ENCODE peak calls at places on chromosomes 13 and 19, in six cellular contexts. X is psoas muscle, M is upper lobe of left lung, K is upper lobe of right lung, S is tibial nerve, Q is cardiac muscle cell. B is an unnamed sample. For H3K4me1, the result is how much of the 10 kb centered on the place peaks cover.

GRCh38 chr13:50678464-50679162 is 164.9 kb downstream of the DLEU7 start:
- DNase-seq in S (no peak), X (no peak), K (no peak), Q (peak), M (no peak), B (no peak)

GRCh38 chr19:46710687-46711086 is 6.2 kb downstream of the PRKD2 start:
- DNase-seq in M (no peak), Q (no peak), S (no peak), K (no peak), X (no peak), B (no peak)

GRCh38 chr19:3700242-3701032 is at the start of gene PIP5K1C:
- DNase-seq in M (peak), K (peak), X (peak), Q (peak), S (peak), B (peak)

GRCh38 chr19:850221-850978 is 1.7 kb upstream of the ELANE start:
- DNase-seq in M (peak), Q (peak), X (peak), S (peak), K (peak), B (peak)

GRCh38 chr13:65808061-65808460 is 1422.1 kb downstream of the PCDH9 start:
- DNase-seq in M (no peak), K (no peak), X (no peak), Q (peak), S (no peak), B (no peak)

GRCh38 chr19:4374451-4375163 is 25.7 kb downstream of the SH3GL1 start:
- DNase-seq in K (peak), Q (peak), X (peak), S (peak), M (peak), B (peak)

GRCh38 chr19:7850429-7850819 is 20.4 kb downstream of the EVI5L start:
- DNase-seq in Q (no peak), M (no peak), K (no peak), S (no peak), X (no peak), B (no peak)

GRCh38 chr13:67466569-67466968 is 236.4 kb upstream of the PCDH9 start:
- DNase-seq in K (no peak), Q (no peak), S (no peak), M (no peak), X (no peak), B (no peak)

GRCh38 chr13:92901739-92902138 is 324.9 kb upstream of the GPC6 start:
- DNase-seq in K (no peak), Q (no peak), S (no peak), M (no peak), X (no peak), B (no peak)

GRCh38 chr19:39840492-39840891 is 5.7 kb downstream of the FBL start:
- DNase-seq in M (no peak), S (no peak), Q (no peak), K (no peak), X (no peak), B (no peak)

GRCh38 chr19:13417054-13417453 is 89.2 kb downstream of the CACNA1A start:
- DNase-seq in M (no peak), Q (peak), K (no peak), X (no peak), S (no peak), B (no peak)

GRCh38 chr19:661427-662196 is 1.4 kb downstream of the RNF126 start:
- DNase-seq in M (peak), X (no peak), K (no peak), Q (no peak), S (no peak), B (peak)

GRCh38 chr13:44024496-44025155 is 144.9 kb downstream of the LACC1 start:
- DNase-seq in K (no peak), X (no peak), Q (peak), S (no peak), M (no peak), B (no peak)

GRCh38 chr19:932647-933552 is 7.1 kb downstream of the ARID3A start:
- DNase-seq in Q (peak), X (peak), S (peak), M (peak), K (peak), B (peak)

GRCh38 chr19:51749979-51750378 is 1.7 kb downstream of the FPR1 start:
- DNase-seq in S (no peak), Q (peak), K (no peak), X (no peak), M (no peak), B (no peak)

GRCh38 chr19:16191216-16191908 is 6.2 kb downstream of the FAM32A start:
- DNase-seq in Q (no peak), X (no peak), S (no peak), K (no peak), M (no peak), B (no peak)

GRCh38 chr19:18669883-18670282 is 13.6 kb upstream of the CRTC1 start:
- DNase-seq in M (no peak), Q (no peak), K (no peak), X (no peak), S (no peak), B (no peak)

GRCh38 chr13:110638253-110638652 is 22.9 kb downstream of the NAXD start:
- DNase-seq in K (no peak), M (no peak), Q (no peak), S (no peak), X (no peak), B (no peak)

GRCh38 chr19:34232566-34233481 is 21.5 kb upstream of the GARRE1 start:
- DNase-seq in M (no peak), K (no peak), S (no peak), X (peak), Q (peak), B (no peak)

GRCh38 chr19:34428549-34429285 is 536 bp downstream of the UBA2 start:
- DNase-seq in K (no peak), Q (peak), M (peak), X (peak), S (no peak), B (no peak)

GRCh38 chr19:49801401-49801888 is 11.6 kb downstream of the FUZ start:
- DNase-seq in M (no peak), Q (no peak), X (peak), S (no peak), K (no peak), B (no peak)

GRCh38 chr19:35292986-35293732 is 1.2 kb downstream of the MAG start:
- DNase-seq in Q (no peak), K (no peak), S (no peak), X (no peak), M (no peak), B (no peak)

GRCh38 chr13:30818323-30818960 is 83.1 kb downstream of the ALOX5AP start:
- DNase-seq in S (no peak), X (no peak), Q (peak), M (peak), K (no peak), B (no peak)

GRCh38 chr13:51831519-51831918 is 13.5 kb downstream of the TMEM272 start:
- DNase-seq in X (no peak), M (no peak), S (no peak), Q (no peak), K (no peak), B (no peak)

GRCh38 chr13:51837016-51837415 is 8.0 kb downstream of the TMEM272 start:
- DNase-seq in X (no peak), K (no peak), M (no peak), Q (no peak), S (no peak), B (no peak)

GRCh38 chr13:51832471-51833152 is 12.4 kb downstream of the TMEM272 start:
- DNase-seq in M (no peak), Q (peak), K (no peak), S (no peak), X (no peak), B (no peak)

GRCh38 chr13:51833980-51834379 is 11.0 kb downstream of the TMEM272 start:
- DNase-seq in X (no peak), S (no peak), K (no peak), M (no peak), Q (no peak), B (no peak)

DNA sequence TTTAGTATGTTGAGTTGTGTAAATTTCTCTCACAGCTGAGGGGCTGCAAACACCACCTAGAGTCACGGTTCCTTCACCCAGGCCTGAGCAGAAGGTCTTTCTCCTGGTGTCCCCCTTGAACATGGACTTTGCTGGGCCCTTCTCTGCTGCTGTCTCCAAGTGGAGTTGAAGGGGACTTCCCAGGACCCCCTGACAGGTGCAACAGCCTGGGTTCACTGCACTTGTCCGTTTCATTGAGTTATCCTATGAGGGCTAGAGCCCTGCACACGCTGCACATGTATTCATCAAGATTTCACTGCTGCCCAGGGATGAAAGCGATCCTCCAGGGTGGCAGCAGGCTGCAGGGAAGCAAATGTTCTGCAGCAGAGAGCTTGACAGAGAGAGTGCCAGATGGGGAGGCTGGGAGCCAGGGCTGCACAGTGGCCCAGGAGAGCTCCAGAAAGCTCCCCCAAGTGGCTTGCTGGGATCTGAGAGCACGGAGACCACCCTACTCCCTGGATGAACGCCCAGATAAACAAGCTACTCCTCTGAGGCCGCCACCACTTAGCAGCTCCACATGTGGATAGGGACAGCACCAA is 10.3 kb downstream of the TMEM272 start:
- DNase-seq in M (no peak), X (no peak), K (no peak), Q (no peak), S (no peak), B (no peak)
- H3K4me1 ChIP-seq in M (under half), X (under half), K (under half), Q (under half), S (under half), B (under half)

GRCh38 chr19:12163841-12164240 is 945 bp downstream of the ZNF136 start:
- DNase-seq in S (no peak), Q (no peak), X (no peak), K (no peak), M (no peak), B (no peak)
- H3K27ac ChIP-seq in S (peak), Q (peak), X (peak), K (peak), M (peak), B (peak)

DNA sequence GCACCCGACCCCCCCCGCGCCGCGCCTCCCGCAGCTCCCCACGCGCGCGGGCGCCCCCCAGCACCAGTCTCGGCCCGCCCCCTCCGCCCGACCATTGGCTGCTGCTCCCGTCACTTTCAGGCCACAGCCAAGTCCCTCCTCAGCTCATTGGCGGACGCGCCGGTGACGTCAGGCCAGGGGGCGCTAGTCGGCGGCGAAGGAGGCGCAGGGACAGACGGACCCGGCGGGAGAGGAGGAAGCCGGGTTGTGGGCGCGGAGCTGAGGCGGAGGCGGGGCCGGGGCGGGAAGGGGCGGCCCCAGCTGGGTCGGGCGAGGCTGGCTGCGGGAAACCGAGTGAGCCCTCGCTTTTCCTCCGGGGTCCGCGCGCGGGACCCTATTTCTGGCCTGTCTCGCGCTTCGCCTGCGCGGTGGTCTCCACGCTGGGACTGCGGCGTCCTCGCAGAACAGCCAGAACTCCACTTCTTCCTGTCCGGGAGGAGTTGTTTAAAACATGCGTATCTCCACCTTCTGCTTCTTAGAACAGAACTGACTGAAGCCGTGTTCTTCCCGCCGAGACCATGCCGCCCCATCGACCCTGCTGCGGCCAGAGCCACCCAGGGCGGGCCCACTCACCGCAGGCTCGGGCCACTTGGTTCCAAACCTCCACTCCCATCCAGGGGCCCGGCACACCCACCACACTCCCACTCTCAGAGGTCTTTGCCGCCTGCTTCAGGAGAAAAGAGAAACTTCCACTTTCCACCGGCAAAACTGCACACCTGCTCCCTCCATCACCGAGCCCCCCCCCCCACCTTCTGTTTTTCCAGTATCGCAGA is 459 bp upstream of the TMTC4 start:
- DNase-seq in K (peak), Q (peak), X (peak), S (peak), M (peak), B (peak)
- TF ChIP-seq CTCF in K (peak), Q (peak), X (peak), S (peak), M (peak), B (no peak)

GRCh38 chr19:38683393-38684077 is 36.1 kb downstream of the ACTN4 start:
- DNase-seq in K (peak), X (peak), M (peak), Q (peak), S (no peak), B (peak)

GRCh38 chr19:38684078-38684861 is 36.8 kb downstream of the ACTN4 start:
- DNase-seq in S (peak), M (peak), K (peak), X (peak), Q (peak), B (peak)

GRCh38 chr19:38684862-38685665 is 37.6 kb downstream of the ACTN4 start:
- DNase-seq in K (no peak), M (no peak), S (no peak), Q (no peak), X (no peak), B (no peak)

GRCh38 chr19:38682195-38682867 is 34.9 kb downstream of the ACTN4 start:
- DNase-seq in S (no peak), K (no peak), M (no peak), Q (no peak), X (no peak), B (no peak)

GRCh38 chr19:38682872-38683392 is 35.5 kb downstream of the ACTN4 start:
- DNase-seq in S (no peak), X (no peak), M (no peak), K (no peak), Q (no peak), B (no peak)
- H3K4me1 ChIP-seq in S (half or more), X (half or more), M (half or more), K (half or more), Q (under half), B (under half)

GRCh38 chr19:23062921-23063320 is 53.9 kb upstream of the ZNF730 start:
- DNase-seq in X (no peak), K (no peak), M (no peak), S (no peak), Q (no peak), B (no peak)

GRCh38 chr19:23055501-23055900 is 52.5 kb upstream of the ZNF728 start:
- DNase-seq in M (no peak), K (no peak), X (no peak), S (no peak), Q (no peak), B (no peak)

GRCh38 chr19:23056516-23056915 is 53.5 kb upstream of the ZNF728 start:
- DNase-seq in X (no peak), M (no peak), S (no peak), K (no peak), Q (no peak), B (no peak)

GRCh38 chr19:23055946-23056345 is 53.0 kb upstream of the ZNF728 start:
- DNase-seq in K (no peak), X (no peak), Q (no peak), M (no peak), S (no peak), B (no peak)

GRCh38 chr19:23060016-23060415 is 56.8 kb upstream of the ZNF730 start:
- DNase-seq in K (no peak), X (no peak), M (no peak), Q (no peak), S (no peak), B (no peak)
- H3K27ac ChIP-seq in K (no peak), X (no peak), M (no peak), Q (no peak), S (no peak), B (no peak)

DNA sequence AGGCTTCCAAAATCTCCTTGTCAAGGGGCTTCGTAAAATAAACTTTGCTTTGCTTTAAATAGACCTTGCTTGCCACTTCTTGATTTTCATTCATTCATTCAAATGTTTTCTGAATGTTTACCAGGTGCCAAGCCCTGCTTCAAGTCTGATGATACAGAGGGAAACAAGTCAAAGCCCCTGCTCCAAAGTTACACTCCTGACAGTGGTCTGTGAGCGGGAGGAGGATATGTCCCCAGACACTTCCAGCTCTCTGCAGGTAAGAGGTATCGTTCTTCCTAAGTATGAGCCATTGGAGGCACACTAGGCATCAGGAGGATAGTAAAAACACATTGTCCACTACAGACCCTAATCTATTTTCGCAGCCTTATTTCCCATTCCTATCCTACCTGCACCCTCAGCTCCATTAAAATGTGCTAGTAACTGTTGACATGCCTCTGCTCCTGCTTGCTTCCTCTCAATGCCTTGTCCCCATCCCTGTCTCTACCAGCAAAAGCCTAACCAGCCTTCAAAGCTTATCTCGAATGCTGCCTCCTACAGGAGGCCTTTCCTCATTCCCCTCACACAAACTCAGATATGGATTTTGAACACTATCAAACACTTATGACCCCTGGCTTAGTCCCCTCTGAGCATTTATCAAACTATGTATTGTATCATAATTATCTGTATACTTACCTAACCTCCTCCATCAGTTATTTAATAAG is 6.2 kb upstream of the WBP4 start:
- DNase-seq in M (no peak), Q (no peak), S (no peak), K (no peak), X (no peak), B (no peak)
- TF ChIP-seq CTCF in M (no peak), Q (peak), S (no peak), K (no peak), X (no peak), B (peak)

GRCh38 chr19:38665219-38665931 is 17.9 kb downstream of the ACTN4 start:
- DNase-seq in K (no peak), X (peak), Q (no peak), M (no peak), S (no peak), B (no peak)

GRCh38 chr19:38666662-38667448 is 19.4 kb downstream of the ACTN4 start:
- DNase-seq in Q (peak), M (no peak), X (peak), S (no peak), K (no peak), B (no peak)

GRCh38 chr19:38667552-38668205 is 20.2 kb downstream of the ACTN4 start:
- DNase-seq in Q (no peak), K (no peak), S (no peak), M (no peak), X (peak), B (no peak)

GRCh38 chr19:38664503-38665211 is 17.2 kb downstream of the ACTN4 start:
- DNase-seq in X (peak), S (no peak), Q (no peak), M (no peak), K (no peak), B (no peak)

GRCh38 chr19:38665950-38666661 is 18.7 kb downstream of the ACTN4 start:
- DNase-seq in X (peak), M (peak), S (peak), K (peak), Q (peak), B (no peak)
- H3K4me1 ChIP-seq in X (half or more), M (half or more), S (half or more), K (half or more), Q (half or more), B (half or more)

DNA sequence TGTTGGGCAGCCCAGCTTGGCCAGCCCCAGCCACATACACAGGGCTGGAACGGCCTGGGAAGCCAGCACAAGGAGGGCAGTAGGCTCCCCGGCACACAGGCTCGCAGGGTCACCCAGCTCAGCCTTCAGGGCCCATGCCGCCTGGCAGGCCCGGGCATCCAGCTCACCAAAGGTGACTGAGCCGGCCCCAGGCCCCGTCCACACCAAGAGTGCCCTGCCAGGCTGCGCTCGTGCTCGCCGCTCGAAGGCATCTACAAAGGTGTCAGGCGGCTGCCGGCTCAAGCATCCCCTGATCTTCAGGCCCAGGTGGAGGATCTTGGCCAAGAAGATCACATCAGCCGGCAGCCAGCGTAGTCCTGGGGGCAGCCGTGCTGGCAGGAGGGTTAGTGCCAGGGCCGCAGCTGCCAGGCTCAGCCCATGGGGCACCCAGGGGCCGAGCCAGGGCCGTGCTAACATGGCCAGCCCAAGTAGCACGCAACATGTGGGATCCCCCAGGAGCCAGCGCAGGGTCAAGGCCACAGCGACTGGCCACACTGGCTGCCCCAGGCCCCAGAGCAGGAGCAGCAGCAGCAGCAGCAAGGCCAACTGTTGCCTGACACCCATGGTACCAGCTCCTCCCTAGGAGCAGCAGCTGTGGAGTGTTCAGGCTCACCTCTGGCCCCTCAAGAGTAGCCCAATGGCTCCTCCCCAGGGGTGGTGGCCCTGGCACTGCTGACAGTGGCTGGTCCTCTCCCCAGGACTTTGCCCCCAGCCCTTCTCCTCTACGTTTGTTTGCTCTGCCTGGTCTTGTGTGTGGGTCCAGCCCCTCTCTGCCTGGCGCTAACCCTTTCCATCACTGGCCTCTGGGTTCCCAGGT is at the start of gene SLC27A5:
- DNase-seq in X (no peak), S (no peak), Q (no peak), K (no peak), M (no peak), B (peak)
- H3K27ac ChIP-seq in X (no peak), S (no peak), Q (no peak), K (no peak), M (peak), B (no peak)